ENCODE peak calls at places on chromosomes 3 and 15, in four cellular contexts. U is BE2C, N is Peyer's patch, H is BJ. E is an unnamed sample.

GRCh38 chr3:154987846-154988245 is 92.3 kb upstream of the MME start:
- DNase-seq in U (no peak), N (no peak), H (no peak), E (no peak)

GRCh38 chr3:123013876-123014275 is 13.7 kb downstream of the SEMA5B start:
- DNase-seq in U (no peak), N (no peak), H (no peak), E (no peak)

GRCh38 chr3:172339892-172340291 is 108.4 kb downstream of the GHSR start:
- DNase-seq in U (no peak), N (no peak), H (no peak), E (no peak)

GRCh38 chr3:102791641-102792589 is 357.1 kb downstream of the ZPLD1 start:
- DNase-seq in U (peak; percentile 40), N (no peak), H (peak; percentile 20), E (peak; percentile 6)

GRCh38 chr15:74545061-74545460 is 4.0 kb downstream of the ARID3B start:
- DNase-seq in U (no peak), N (no peak), H (no peak), E (no peak)

GRCh38 chr15:50176869-50177268 is 5.1 kb upstream of the SLC27A2 start:
- DNase-seq in U (no peak), N (no peak), H (no peak), E (no peak)

GRCh38 chr3:8460815-8461482 is 40.7 kb upstream of the LMCD1 start:
- DNase-seq in U (no peak), N (no peak), H (peak; percentile 96), E (no peak)

GRCh38 chr3:51311055-51311454 is 74.0 kb upstream of the MANF start:
- DNase-seq in U (no peak), N (no peak), H (no peak), E (peak; percentile 2)

GRCh38 chr15:90141646-90142045 is 39.4 kb upstream of the IDH2 start:
- DNase-seq in U (no peak), N (no peak), H (no peak), E (no peak)

GRCh38 chr15:101240364-101240763 is 11.5 kb downstream of the CHSY1 start:
- DNase-seq in U (no peak), N (no peak), H (no peak), E (no peak)

GRCh38 chr15:55349282-55349681 is 30.3 kb downstream of the PIGB start:
- DNase-seq in U (no peak), N (no peak), H (no peak), E (no peak)

GRCh38 chr15:78709263-78709882 is 68.4 kb upstream of the CHRNB4 start:
- DNase-seq in U (peak; percentile 93), N (peak; percentile 41), H (no peak), E (no peak)

GRCh38 chr3:10707089-10707983 is 108.7 kb upstream of the SLC6A11 start:
- DNase-seq in U (no peak), N (no peak), H (no peak), E (no peak)

GRCh38 chr3:194736277-194736895 is 50.7 kb downstream of the FAM43A start:
- DNase-seq in U (no peak), N (peak; percentile 37), H (no peak), E (no peak)

GRCh38 chr15:40743921-40744809 is 10.9 kb downstream of the RMDN3 start:
- DNase-seq in U (no peak), N (no peak), H (no peak), E (peak; percentile 56)

GRCh38 chr15:63414474-63415201 is 33.0 kb upstream of the CA12 start:
- DNase-seq in U (no peak), N (no peak), H (no peak), E (no peak)

GRCh38 chr3:144431134-144431533 is 459.5 kb downstream of the DIPK2A start:
- DNase-seq in U (no peak), N (no peak), H (no peak), E (no peak)

GRCh38 chr15:98728811-98729160 is 80.4 kb downstream of the IGF1R start:
- DNase-seq in U (no peak), N (no peak), H (no peak), E (no peak)

GRCh38 chr3:72892081-72892763 is 4.4 kb downstream of the GXYLT2 start:
- DNase-seq in U (no peak), N (no peak), H (peak; percentile 87), E (peak; percentile 64)

GRCh38 chr3:88810455-88810854 is 297.0 kb upstream of the EPHA3 start:
- DNase-seq in U (no peak), N (no peak), H (no peak), E (no peak)

GRCh38 chr3:181009225-181009624 is 19.7 kb upstream of the DNAJC19 start:
- DNase-seq in U (no peak), N (no peak), H (no peak), E (no peak)

GRCh38 chr3:59839810-59840515 is 790.1 kb upstream of the CFAP20DC start:
- DNase-seq in U (no peak), N (no peak), H (no peak), E (no peak)

GRCh38 chr3:146780251-146780650 is 175.1 kb upstream of the PLSCR5 start:
- DNase-seq in U (no peak), N (no peak), H (no peak), E (no peak)

DNA sequence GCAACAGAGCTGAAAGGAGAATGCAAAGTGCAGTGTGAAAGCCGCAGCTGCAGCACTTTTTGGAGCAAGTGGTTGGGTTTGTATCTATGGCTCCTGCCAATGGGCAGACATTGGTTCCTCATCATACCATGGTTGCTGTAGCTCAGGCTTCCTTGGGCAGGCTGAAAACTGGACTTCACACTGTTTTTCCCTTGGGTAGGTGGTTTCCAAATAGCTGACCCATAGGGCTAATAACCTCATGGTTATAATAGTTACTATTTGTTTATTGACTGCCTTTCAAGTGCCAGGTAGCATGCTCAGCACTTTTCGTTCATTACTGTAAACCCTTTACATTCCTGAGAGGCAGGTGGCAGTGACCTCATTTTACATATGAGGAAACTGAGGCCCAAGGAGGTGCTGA is 4.5 kb downstream of the CGNL1 start:
- DNase-seq in U (no peak), N (no peak), H (no peak), E (no peak)
- H3K4me3 ChIP-seq in U (no peak overlapping the region), N (no peak overlapping the region), H (no peak overlapping the region), E (peak overlapping the region; percentile 88)

GRCh38 chr3:113193719-113194118 is 17.6 kb upstream of the BOC start:
- DNase-seq in U (no peak), N (no peak), H (no peak), E (no peak)
- H3K4me3 ChIP-seq in U (no peak overlapping the region), N (no peak overlapping the region), H (no peak overlapping the region), E (no peak overlapping the region)

GRCh38 chr3:26750263-26750662 is 127.7 kb downstream of the LRRC3B start:
- DNase-seq in U (no peak), N (no peak), H (no peak), E (no peak)
- H3K4me3 ChIP-seq in U (no peak overlapping the region), N (no peak overlapping the region), H (no peak overlapping the region), E (no peak overlapping the region)

GRCh38 chr3:188219147-188219546 is 65.2 kb downstream of the LPP start:
- DNase-seq in U (no peak), N (no peak), H (no peak), E (no peak)

GRCh38 chr3:188218571-188218970 is 64.6 kb downstream of the LPP start:
- DNase-seq in U (no peak), N (no peak), H (no peak), E (no peak)

GRCh38 chr3:188220097-188220788 is 66.3 kb downstream of the LPP start:
- DNase-seq in U (no peak), N (no peak), H (no peak), E (no peak)

GRCh38 chr3:188217011-188217463 is 63.1 kb downstream of the LPP start:
- DNase-seq in U (no peak), N (no peak), H (no peak), E (no peak)

DNA sequence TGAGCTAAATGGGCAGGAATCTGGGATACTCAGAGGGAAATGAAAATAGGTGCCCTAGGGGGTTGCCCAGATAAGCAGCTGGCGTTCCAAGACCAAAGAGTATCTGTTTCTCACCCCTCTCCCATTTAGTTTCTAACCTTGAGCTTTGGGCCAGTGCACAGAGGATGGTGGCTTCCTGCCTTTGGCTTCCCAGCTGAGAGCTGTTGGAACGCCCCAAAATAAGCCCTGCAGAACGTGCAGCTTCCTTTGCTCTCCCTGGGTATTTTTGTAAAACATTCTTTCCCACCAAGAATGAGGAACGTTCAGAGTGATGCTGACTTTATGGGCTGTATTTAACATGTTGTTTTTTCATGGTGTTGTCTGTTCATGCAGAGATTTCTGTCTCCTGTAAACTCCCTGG is 63.7 kb downstream of the LPP start:
- DNase-seq in U (no peak), N (no peak), H (no peak), E (no peak)
- H3K4me3 ChIP-seq in U (no peak overlapping the region), N (no peak overlapping the region), H (no peak overlapping the region), E (no peak overlapping the region)

DNA sequence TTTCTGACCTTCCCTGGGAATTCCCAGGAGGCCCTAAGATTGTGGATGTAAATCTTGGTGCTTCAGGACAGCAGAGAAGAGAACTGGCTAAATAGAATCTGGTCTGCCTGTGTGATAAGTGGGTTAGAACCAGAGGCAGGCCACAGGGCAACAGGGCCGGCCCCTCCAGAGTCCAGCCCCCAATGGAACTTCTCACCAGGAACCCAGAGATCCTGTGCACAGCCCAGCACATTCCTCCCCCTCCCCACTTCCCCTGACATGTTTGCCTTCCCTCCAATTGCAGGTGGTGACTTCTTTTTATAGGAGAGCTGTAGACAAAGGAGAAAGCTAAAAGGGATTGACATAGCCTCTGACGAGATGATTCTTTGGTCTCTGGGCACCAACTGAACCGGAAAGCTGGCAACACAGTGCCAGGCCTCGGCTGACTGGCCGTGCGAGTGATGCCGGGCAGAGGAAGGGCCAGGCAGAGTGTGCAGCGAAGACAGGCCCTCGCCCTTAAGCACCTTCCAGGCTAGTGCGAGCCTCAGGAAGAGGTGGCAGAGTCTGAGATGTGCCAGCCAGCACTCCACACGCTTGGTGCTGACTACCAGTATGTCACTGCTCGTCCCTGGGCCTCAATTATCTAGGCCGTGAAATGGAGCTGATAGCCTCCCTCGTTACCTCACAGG is 19.3 kb upstream of the SKOR1 start:
- DNase-seq in U (no peak), N (no peak), H (no peak), E (peak; percentile 20)
- H3K4me3 ChIP-seq in U (no peak overlapping the region), N (no peak overlapping the region), H (no peak overlapping the region), E (no peak overlapping the region)

GRCh38 chr15:73369073-73369694 is 426 bp upstream of the HCN4 start:
- DNase-seq in U (no peak), N (no peak), H (no peak), E (no peak)
- H3K4me3 ChIP-seq in U (no peak overlapping the region), N (no peak overlapping the region), H (no peak overlapping the region), E (no peak overlapping the region)

DNA sequence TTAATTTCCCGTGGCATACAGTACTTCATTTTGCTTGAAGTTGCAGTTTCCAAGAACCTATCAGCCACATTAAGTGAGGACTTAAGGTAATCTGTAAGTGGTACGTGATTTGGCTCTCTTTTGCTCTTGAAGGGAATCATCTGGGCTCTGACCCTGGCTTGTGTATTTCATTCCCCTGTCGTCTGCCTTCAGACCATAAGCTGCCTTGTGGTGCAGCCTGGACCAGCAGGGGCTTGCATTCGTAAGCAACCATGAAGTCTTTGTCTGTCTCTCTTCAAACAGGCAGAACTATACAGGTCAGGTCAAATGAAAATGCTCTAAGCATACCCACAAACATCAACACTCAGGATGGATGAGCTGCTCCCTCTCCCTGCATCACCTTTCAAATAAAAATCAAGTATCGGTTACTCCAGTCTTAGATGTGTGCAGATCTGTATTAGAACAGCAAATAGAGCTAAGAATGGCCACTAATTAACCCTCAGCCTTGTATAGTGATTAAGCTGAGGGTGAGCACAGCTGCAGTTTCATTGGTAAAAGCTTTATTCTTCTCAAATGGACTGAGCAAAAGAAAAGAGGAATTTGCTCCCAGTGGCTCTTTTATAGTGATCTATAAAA is 268.6 kb upstream of the UBE2E1 start:
- DNase-seq in U (no peak), N (no peak), H (no peak), E (no peak)
- H3K4me3 ChIP-seq in U (no peak overlapping the region), N (no peak overlapping the region), H (no peak overlapping the region), E (no peak overlapping the region)

GRCh38 chr15:53739187-53739586 is 20.3 kb downstream of the WDR72 start:
- DNase-seq in U (no peak), N (no peak), H (no peak), E (no peak)
- H3K4me3 ChIP-seq in U (no peak overlapping the region), N (no peak overlapping the region), H (no peak overlapping the region), E (peak overlapping the region; percentile 40)

GRCh38 chr3:124584552-124585391 is 145.5 kb upstream of the UMPS start:
- DNase-seq in U (peak; percentile 79), N (peak; percentile 17), H (no peak), E (no peak)
- H3K4me3 ChIP-seq in U (peak overlapping the region; percentile 77), N (peak overlapping the region; percentile 38), H (peak overlapping the region; percentile 38), E (peak overlapping the region; percentile 63)